ENCODE peak calls at places on chromosomes 3 and 15, in seven cellular contexts. N is upper lobe of left lung, U is dorsolateral prefrontal cortex, Z is SK-N-SH, B is IMR-90, W is uterus, G is endodermal cell. K is an unnamed sample. For H3K27me3, the result is how much of the 10 kb centered on the place peaks cover.

GRCh38 chr3:23810342-23811116 is 4.8 kb downstream of the UBE2E1 start:
- DNase-seq in N (peak), U (peak), Z (peak), B (no peak), W (peak), G (peak), K (peak)

GRCh38 chr3:36060950-36061349 is 319.4 kb upstream of the STAC start:
- DNase-seq in N (no peak), U (no peak), Z (no peak), B (no peak), W (no peak), G (no peak), K (no peak)

GRCh38 chr3:113560845-113561623 is 28.7 kb downstream of the SIDT1 start:
- DNase-seq in N (no peak), U (no peak), Z (peak), B (no peak), W (no peak), G (no peak), K (no peak)

GRCh38 chr15:38768970-38769369 is 204.4 kb upstream of the RASGRP1 start:
- DNase-seq in N (no peak), U (no peak), Z (no peak), B (peak), W (peak), G (peak), K (no peak)

GRCh38 chr15:42152196-42152920 is 4.1 kb downstream of the PLA2G4F start:
- DNase-seq in N (peak), U (peak), Z (no peak), B (no peak), W (no peak), G (peak), K (no peak)

GRCh38 chr3:45273681-45274515 is 47.8 kb upstream of the TMEM158 start:
- DNase-seq in N (no peak), U (no peak), Z (no peak), B (peak), W (no peak), G (peak), K (no peak)

GRCh38 chr3:52106951-52107611 is 47.1 kb downstream of the POC1A start:
- DNase-seq in N (no peak), U (no peak), Z (no peak), B (no peak), W (no peak), G (no peak), K (no peak)

GRCh38 chr3:194265505-194265892 is 85.6 kb downstream of the CPN2 start:
- DNase-seq in N (peak), U (peak), Z (peak), B (peak), W (peak), G (peak), K (no peak)

GRCh38 chr15:88621789-88622604 is 857 bp downstream of the AEN start:
- DNase-seq in N (no peak), U (no peak), Z (no peak), B (peak), W (no peak), G (peak), K (peak)

GRCh38 chr3:146469206-146470017 is at the start of gene PLSCR2:
- DNase-seq in N (peak), U (peak), Z (peak), B (no peak), W (peak), G (peak), K (peak)

GRCh38 chr3:38349684-38350359 is 3.2 kb downstream of the XYLB start:
- DNase-seq in N (no peak), U (no peak), Z (no peak), B (peak), W (no peak), G (no peak), K (no peak)

GRCh38 chr3:190204200-190204599 is 83.5 kb upstream of the P3H2 start:
- DNase-seq in N (no peak), U (no peak), Z (no peak), B (no peak), W (no peak), G (no peak), K (no peak)

DNA sequence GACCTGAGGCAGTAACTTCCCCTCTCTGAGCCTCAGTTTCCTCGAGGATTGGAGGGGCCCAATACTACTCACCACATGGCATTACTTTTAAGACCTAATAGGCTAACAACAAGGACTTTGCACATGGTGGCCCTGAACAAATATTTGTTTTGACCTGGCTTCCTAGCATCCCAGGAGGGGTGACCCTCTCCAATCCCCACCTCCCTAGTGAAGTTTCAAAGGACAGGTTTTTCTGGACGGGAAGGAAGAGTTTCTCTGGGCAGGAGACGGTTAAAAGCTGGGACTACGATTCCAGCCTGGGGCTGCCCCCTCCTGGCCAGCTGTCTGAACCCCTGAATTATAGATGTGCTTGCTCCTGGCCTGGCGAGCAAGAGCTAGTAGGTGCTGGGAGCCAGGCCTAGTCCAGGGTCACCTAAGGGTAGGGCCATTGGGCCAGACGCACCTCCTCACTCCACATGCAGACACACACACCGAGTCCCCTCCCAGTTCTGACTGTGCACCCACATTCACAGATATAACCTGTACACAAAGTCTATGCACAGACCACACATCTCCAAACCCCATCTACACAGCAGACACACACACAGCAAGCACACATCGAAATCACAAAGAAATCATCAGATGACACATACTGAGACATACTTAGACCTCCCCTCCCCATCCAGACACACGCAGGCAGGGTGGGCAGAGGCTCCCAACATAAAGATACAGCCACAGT is 2.7 kb upstream of the ISL2 start:
- DNase-seq in N (no peak), U (no peak), Z (peak), B (no peak), W (no peak), G (peak), K (no peak)
- TF ChIP-seq CTCF in N (no peak), U (no peak), Z (peak), B (peak), W (no peak), G (peak), K (no peak)

GRCh38 chr3:184229424-184230080 is at the start of gene VWA5B2:
- DNase-seq in N (peak), U (peak), Z (peak), B (peak), W (peak), G (peak), K (peak)

GRCh38 chr3:184230081-184230602 is 757 bp downstream of the VWA5B2 start:
- DNase-seq in N (peak), U (no peak), Z (peak), B (no peak), W (no peak), G (peak), K (no peak)

GRCh38 chr3:184228376-184229137 is 828 bp upstream of the VWA5B2 start:
- DNase-seq in N (no peak), U (no peak), Z (peak), B (no peak), W (no peak), G (peak), K (no peak)

GRCh38 chr3:184231671-184232070 is 2.3 kb downstream of the VWA5B2 start:
- DNase-seq in N (no peak), U (no peak), Z (no peak), B (no peak), W (no peak), G (no peak), K (no peak)

GRCh38 chr3:184230603-184231528 is 1.5 kb downstream of the VWA5B2 start:
- DNase-seq in N (peak), U (peak), Z (peak), B (no peak), W (no peak), G (peak), K (no peak)
- H3K27me3 ChIP-seq in N (under half), U (under half), Z (under half), B (half or more), W (under half), G (half or more), K (half or more)

GRCh38 chr3:187722206-187722612 is 19.9 kb upstream of the RTP2 start:
- DNase-seq in N (no peak), U (no peak), Z (no peak), B (no peak), W (no peak), G (peak), K (no peak)
- TF ChIP-seq CTCF in N (no peak), U (no peak), Z (no peak), B (no peak), W (no peak), G (peak), K (no peak)

DNA sequence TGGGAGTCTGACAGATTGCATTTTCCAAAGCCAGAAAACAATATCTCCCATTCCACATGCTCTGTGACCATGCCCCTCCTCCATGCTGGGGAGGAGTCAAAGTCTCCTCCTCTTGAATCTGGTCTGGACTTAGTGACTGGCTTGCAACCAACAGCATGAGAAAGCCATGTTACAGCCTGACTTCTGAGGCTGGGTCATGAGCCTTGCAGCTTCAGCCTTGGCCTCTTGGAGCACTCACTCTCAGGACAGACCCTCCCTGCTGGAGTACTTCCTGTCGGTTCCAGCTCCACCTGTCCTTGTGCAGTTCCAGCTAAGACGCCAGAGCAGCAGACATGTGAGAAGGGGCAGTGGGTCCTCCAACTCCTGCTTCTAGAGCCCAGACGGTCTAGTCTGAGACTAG is 49.7 kb upstream of the RBSN start:
- DNase-seq in N (no peak), U (no peak), Z (no peak), B (no peak), W (peak), G (peak), K (no peak)
- H3K27me3 ChIP-seq in N (under half), U (under half), Z (under half), B (under half), W (under half), G (under half), K (under half)

GRCh38 chr3:40597441-40597840 is 72.7 kb downstream of the ZNF621 start:
- DNase-seq in N (no peak), U (no peak), Z (no peak), B (no peak), W (no peak), G (no peak), K (no peak)

GRCh38 chr3:40598338-40598737 is 73.6 kb downstream of the ZNF621 start:
- DNase-seq in N (no peak), U (no peak), Z (no peak), B (no peak), W (no peak), G (no peak), K (no peak)

GRCh38 chr3:40602778-40603385 is 78.1 kb downstream of the ZNF621 start:
- DNase-seq in N (no peak), U (no peak), Z (no peak), B (no peak), W (no peak), G (no peak), K (no peak)

GRCh38 chr3:40593351-40593750 is 68.6 kb downstream of the ZNF621 start:
- DNase-seq in N (no peak), U (no peak), Z (no peak), B (no peak), W (no peak), G (no peak), K (no peak)

DNA sequence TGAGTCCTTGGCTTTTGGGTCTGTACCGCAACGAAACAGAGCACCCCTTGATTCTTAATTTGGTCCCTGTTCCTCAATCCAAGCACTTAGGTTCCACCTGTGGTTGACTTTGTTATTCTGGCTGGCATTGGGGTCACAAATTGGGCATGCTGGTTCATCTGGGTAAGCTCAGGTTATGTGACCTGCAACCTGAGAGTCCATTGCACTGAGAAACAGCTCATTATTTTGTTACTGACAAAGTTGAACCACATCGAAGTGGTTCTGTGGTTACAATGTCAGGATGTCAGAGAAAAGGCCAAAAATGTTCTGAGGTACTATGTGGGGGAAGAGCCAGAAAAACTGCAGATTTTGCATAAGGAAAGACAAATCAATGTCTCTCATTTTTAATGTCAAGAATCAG is 74.2 kb downstream of the ZNF621 start:
- DNase-seq in N (no peak), U (no peak), Z (no peak), B (no peak), W (no peak), G (no peak), K (no peak)
- TF ChIP-seq CTCF in N (no peak), U (no peak), Z (no peak), B (no peak), W (no peak), G (no peak), K (no peak)

DNA sequence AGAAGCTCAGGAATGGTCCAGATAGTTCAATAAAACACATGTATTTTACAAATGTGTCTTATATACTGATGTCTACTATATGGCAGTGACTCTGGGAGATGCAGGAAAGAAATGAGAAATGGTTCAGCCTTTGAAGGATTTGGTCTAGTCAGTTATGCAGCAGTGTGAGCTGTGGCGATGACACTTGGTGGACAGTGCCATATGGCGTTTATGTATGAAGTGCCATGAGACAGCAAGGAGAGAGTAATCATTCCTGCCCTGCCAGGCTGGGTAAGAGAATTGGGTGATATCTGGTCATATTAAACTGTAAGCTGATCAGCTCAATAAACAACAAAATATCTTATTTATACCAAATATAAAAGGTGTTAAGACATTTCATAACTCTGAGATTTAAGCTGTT is 47.6 kb upstream of the ANP32A start:
- DNase-seq in N (no peak), U (no peak), Z (no peak), B (no peak), W (no peak), G (no peak), K (no peak)
- H3K27me3 ChIP-seq in N (under half), U (under half), Z (under half), B (under half), W (under half), G (under half), K (under half)

GRCh38 chr3:184749168-184749744 is 37.4 kb upstream of the MAGEF1 start:
- DNase-seq in N (no peak), U (no peak), Z (no peak), B (no peak), W (no peak), G (no peak), K (no peak)

GRCh38 chr3:184746131-184747120 is 34.6 kb upstream of the MAGEF1 start:
- DNase-seq in N (no peak), U (peak), Z (no peak), B (no peak), W (no peak), G (peak), K (no peak)

GRCh38 chr3:184751204-184751809 is 39.4 kb upstream of the MAGEF1 start:
- DNase-seq in N (no peak), U (no peak), Z (no peak), B (no peak), W (no peak), G (no peak), K (no peak)

GRCh38 chr3:184750684-184751083 is 38.8 kb upstream of the MAGEF1 start:
- DNase-seq in N (peak), U (no peak), Z (no peak), B (no peak), W (no peak), G (no peak), K (no peak)

GRCh38 chr3:184748219-184749135 is 36.6 kb upstream of the MAGEF1 start:
- DNase-seq in N (no peak), U (no peak), Z (peak), B (peak), W (no peak), G (peak), K (no peak)
- TF ChIP-seq CTCF in N (no peak), U (no peak), Z (peak), B (peak), W (no peak), G (peak), K (no peak)

GRCh38 chr15:52759969-52760368 is 30.2 kb downstream of the ONECUT1 start:
- DNase-seq in N (no peak), U (no peak), Z (no peak), B (no peak), W (no peak), G (peak), K (no peak)

GRCh38 chr15:52760562-52760961 is 29.6 kb downstream of the ONECUT1 start:
- DNase-seq in N (no peak), U (no peak), Z (no peak), B (no peak), W (no peak), G (peak), K (no peak)

GRCh38 chr15:52762621-52763020 is 27.5 kb downstream of the ONECUT1 start:
- DNase-seq in N (no peak), U (no peak), Z (no peak), B (no peak), W (no peak), G (no peak), K (no peak)

GRCh38 chr15:52765779-52766178 is 24.4 kb downstream of the ONECUT1 start:
- DNase-seq in N (no peak), U (no peak), Z (no peak), B (peak), W (no peak), G (peak), K (no peak)

DNA sequence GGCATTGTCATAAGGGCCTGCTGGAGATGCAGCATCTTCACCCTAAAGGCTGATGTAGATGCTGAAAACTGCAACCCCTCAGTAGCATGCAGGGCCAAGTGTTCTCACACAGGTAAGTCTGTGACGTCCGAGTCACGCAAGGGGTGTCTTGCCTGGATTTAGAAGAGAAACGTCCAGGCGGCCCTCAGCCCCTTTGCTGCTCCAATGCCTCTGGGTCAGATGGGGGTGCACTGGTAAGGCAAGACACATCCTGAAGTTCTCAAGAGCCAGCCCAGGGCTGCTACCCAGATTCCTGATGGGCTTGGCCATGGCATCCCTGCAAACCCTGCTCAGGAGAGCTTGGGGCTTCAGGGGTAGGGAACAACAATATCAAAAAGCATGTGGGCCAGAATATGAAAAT is 25.4 kb downstream of the ONECUT1 start:
- DNase-seq in N (no peak), U (no peak), Z (no peak), B (no peak), W (no peak), G (no peak), K (no peak)
- H3K27me3 ChIP-seq in N (under half), U (under half), Z (under half), B (under half), W (under half), G (under half), K (under half)

DNA sequence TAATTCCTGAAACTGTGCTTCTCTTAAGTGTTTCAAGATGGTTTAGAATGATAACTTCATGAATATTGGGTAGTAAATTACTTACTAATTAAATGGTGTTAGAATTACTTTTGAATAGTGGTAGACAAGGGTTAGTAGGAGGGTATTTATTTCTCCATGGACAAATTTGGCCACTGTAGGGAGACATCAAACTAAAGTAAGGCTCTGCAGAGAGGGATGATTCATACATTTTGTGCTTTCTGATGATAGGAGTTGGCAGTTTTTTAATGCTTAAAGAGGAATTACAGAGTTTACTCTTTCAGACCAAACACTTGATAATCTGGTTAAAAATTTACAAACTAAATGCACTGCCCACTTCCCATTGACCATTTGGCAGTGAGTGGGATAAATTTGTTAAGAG is 127.6 kb downstream of the NAALADL2 start:
- DNase-seq in N (no peak), U (no peak), Z (no peak), B (peak), W (no peak), G (no peak), K (no peak)
- TF ChIP-seq CTCF in N (no peak), U (no peak), Z (no peak), B (peak), W (no peak), G (no peak), K (no peak)